ENCODE peak calls at places on chromosomes 11 and 22, in ten cellular contexts. G is mesendoderm, U is HCT116, B is IMR-90, C is H9, L is GM23248, F is colonic mucosa, V is fibroblast of lung, K is astrocyte, P is endodermal cell. J is an unnamed sample.

GRCh38 chr11:47359586-47359985 is 7.1 kb upstream of the MYBPC3 start:
- DNase-seq in L (no peak), F (no peak), U (no peak), P (no peak), G (no peak), V (no peak), C (no peak), K (no peak), B (no peak), J (no peak)

GRCh38 chr11:95337175-95337957 is 106.4 kb upstream of the SESN3 start:
- DNase-seq in V (peak; percentile 73), K (peak; percentile 66), U (no peak), B (peak; percentile 33), C (peak; percentile 52), F (peak; percentile 42), L (peak; percentile 70), G (peak; percentile 87), P (peak; percentile 88), J (peak; percentile 79)

GRCh38 chr11:71206186-71206585 is 46.2 kb downstream of the SHANK2 start:
- DNase-seq in V (no peak), L (peak; percentile 29), P (no peak), K (no peak), C (no peak), G (peak; percentile 44), B (peak; percentile 66), U (no peak), F (peak; percentile 67), J (peak; percentile 76)

GRCh38 chr22:27397948-27398330 is 403.6 kb downstream of the MN1 start:
- DNase-seq in G (no peak), P (no peak), K (no peak), F (peak; percentile 29), L (peak; percentile 64), C (no peak), B (peak; percentile 50), U (no peak), V (no peak), J (peak; percentile 88)

GRCh38 chr22:37019309-37020191 is at the start of the genes MPST and TST:
- DNase-seq in C (peak; percentile 74), V (peak; percentile 69), L (peak; percentile 80), K (peak; percentile 45), G (peak; percentile 77), U (no peak), B (peak; percentile 61), P (peak; percentile 88), F (peak; percentile 80), J (peak; percentile 91)

GRCh38 chr11:116808262-116809175 is 14.6 kb downstream of the APOA4 start:
- DNase-seq in V (no peak), B (peak; percentile 32), C (no peak), G (no peak), F (peak; percentile 67), L (peak; percentile 87), U (no peak), K (no peak), P (peak; percentile 18), J (no peak)

GRCh38 chr11:46930089-46930488 is 6.5 kb upstream of the CSTPP1 start:
- DNase-seq in V (peak; percentile 72), B (peak; percentile 73), C (no peak), K (peak; percentile 62), F (no peak), P (no peak), G (peak; percentile 39), L (peak; percentile 73), U (no peak), J (no peak)

GRCh38 chr11:860238-861104 is 17.8 kb downstream of the TSPAN4 start:
- DNase-seq in C (no peak), U (no peak), V (no peak), B (no peak), G (no peak), K (no peak), F (no peak), P (no peak), L (no peak), J (no peak)

GRCh38 chr22:40002935-40003715 is 8.4 kb downstream of the FAM83F start:
- DNase-seq in B (no peak), U (no peak), V (no peak), C (no peak), F (no peak), P (no peak), K (no peak), G (no peak), L (no peak), J (peak; percentile 81)

GRCh38 chr11:28140689-28141455 is 32.7 kb downstream of the METTL15 start:
- DNase-seq in G (no peak), K (no peak), L (no peak), V (no peak), B (no peak), U (peak; percentile 27), C (no peak), P (no peak), F (no peak), J (no peak)

GRCh38 chr11:43573233-43573632 is 107.3 kb upstream of the HSD17B12 start:
- DNase-seq in C (peak; percentile 69), V (no peak), P (peak; percentile 84), K (no peak), F (no peak), U (peak; percentile 16), B (no peak), G (peak; percentile 71), L (peak; percentile 64), J (no peak)

GRCh38 chr11:35040221-35040942 is 98.6 kb upstream of the CD44 start:
- DNase-seq in C (no peak), V (peak; percentile 90), L (peak; percentile 85), B (peak; percentile 69), F (no peak), U (no peak), K (peak; percentile 86), P (no peak), G (no peak), J (no peak)

GRCh38 chr11:57501951-57502350 is 13.6 kb downstream of the SLC43A1 start:
- DNase-seq in C (no peak), L (peak; percentile 35), B (peak; percentile 22), G (no peak), F (no peak), U (no peak), V (no peak), P (no peak), K (no peak), J (no peak)

GRCh38 chr11:35056391-35057093 is 82.4 kb upstream of the CD44 start:
- DNase-seq in V (peak; percentile 21), K (no peak), B (peak; percentile 28), C (no peak), G (no peak), U (no peak), P (no peak), F (no peak), L (no peak), J (no peak)

GRCh38 chr11:88158081-88158480 is 17.2 kb downstream of the RAB38 start:
- DNase-seq in B (no peak), G (no peak), C (no peak), L (no peak), U (no peak), V (no peak), K (no peak), P (no peak), F (no peak), J (no peak)

GRCh38 chr11:107563702-107564101 is 1.8 kb downstream of the ALKBH8 start:
- DNase-seq in C (no peak), U (peak; percentile 72), F (peak; percentile 35), P (peak; percentile 54), L (peak; percentile 81), B (peak; percentile 66), V (peak; percentile 62), K (peak; percentile 49), G (peak; percentile 41), J (no peak)

GRCh38 chr11:46418751-46419150 is 27.2 kb upstream of the CHRM4 start:
- DNase-seq in V (no peak), P (no peak), L (no peak), U (no peak), C (no peak), K (no peak), F (no peak), G (peak; percentile 33), B (no peak), J (no peak)

GRCh38 chr11:117931971-117932370 is 2.8 kb upstream of the TMPRSS13 start:
- DNase-seq in L (no peak), F (no peak), P (peak; percentile 47), U (no peak), C (no peak), K (no peak), B (no peak), V (no peak), G (no peak), J (peak; percentile 61)
- H3K9ac ChIP-seq in L (no peak overlapping the region), F (no peak overlapping the region), P (no peak overlapping the region), U (no peak overlapping the region), C (no peak overlapping the region), K (no peak overlapping the region), B (no peak overlapping the region), V (no peak overlapping the region), G (no peak overlapping the region), J (no peak overlapping the region)

GRCh38 chr11:74676596-74676995 is 54.6 kb downstream of the CHRDL2 start:
- DNase-seq in P (no peak), G (no peak), B (no peak), F (peak; percentile 7), K (no peak), V (no peak), L (no peak), C (peak; percentile 15), U (no peak), J (peak; percentile 17)
- H3K27ac ChIP-seq in P (no peak overlapping the region), G (no peak overlapping the region), B (no peak overlapping the region), F (no peak overlapping the region), K (no peak overlapping the region), V (no peak overlapping the region), L (no peak overlapping the region), C (no peak overlapping the region), U (no peak overlapping the region), J (no peak overlapping the region)

GRCh38 chr11:104000798-104001197 is 35.6 kb upstream of the DDI1 start:
- DNase-seq in L (peak; percentile 36), G (no peak), P (no peak), U (no peak), F (no peak), V (peak; percentile 81), C (no peak), K (peak; percentile 77), B (peak; percentile 67), J (no peak)
- H3K9ac ChIP-seq in L (no peak overlapping the region), G (no peak overlapping the region), P (no peak overlapping the region), U (no peak overlapping the region), F (no peak overlapping the region), V (no peak overlapping the region), C (no peak overlapping the region), K (no peak overlapping the region), B (no peak overlapping the region), J (no peak overlapping the region)

DNA sequence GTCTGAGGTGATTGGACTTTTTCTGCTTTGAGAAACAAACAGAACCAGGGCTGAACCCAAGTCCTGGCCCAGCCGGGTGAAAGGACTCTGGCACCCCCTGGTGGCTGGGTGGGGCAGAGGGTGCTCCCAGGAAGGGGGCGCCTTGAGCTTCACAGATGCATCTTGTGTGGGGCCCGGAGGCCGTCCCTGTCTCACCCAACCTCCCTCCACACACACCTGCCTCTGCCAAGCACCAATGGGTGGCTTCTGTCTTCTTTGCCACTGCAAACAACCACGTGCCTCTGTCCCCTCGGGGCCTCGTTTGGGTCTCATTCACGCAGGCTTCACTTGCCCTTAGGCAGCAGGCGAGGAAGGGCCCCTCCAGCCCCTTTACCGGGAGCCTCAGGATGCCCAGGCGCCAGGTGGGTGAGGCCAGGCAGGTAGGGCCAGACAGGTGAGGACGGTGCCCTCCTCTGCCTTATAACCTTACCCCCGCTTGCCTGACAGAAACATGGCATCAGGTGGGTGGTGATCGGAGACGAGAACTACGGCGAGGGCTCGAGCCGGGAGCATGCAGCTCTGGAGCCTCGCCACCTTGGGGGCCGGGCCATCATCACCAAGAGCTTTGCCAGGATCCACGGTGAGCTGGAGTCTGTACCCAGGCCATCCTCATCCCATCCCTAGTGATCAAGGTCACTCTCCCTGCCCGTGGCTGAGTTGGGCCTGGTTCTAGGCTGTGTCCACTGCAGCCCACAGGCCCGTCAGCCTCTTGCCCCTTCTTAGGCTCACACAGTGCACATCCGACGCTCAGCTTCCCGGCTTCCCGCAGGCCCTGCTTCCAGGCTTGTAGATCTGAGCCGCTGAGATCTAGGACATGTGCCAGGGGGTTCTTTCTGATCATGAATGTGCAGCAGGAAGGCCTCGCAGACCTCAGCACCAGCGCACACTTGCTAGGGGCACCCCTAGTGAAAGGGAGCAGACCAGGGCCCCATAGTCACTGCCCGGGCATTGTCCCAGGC is 17.2 kb downstream of the POLR3H start:
- DNase-seq in C (peak; percentile 63), B (peak; percentile 25), U (no peak), L (peak; percentile 60), V (no peak), K (no peak), F (peak; percentile 50), P (peak; percentile 89), G (peak; percentile 38), J (no peak)
- H3K27ac ChIP-seq in C (no peak overlapping the region), B (peak overlapping the region; percentile 29), U (peak overlapping the region; percentile 55), L (no peak overlapping the region), V (no peak overlapping the region), K (no peak overlapping the region), F (no peak overlapping the region), P (no peak overlapping the region), G (no peak overlapping the region), J (no peak overlapping the region)